ENCODE peak calls at places on chromosomes 3 and 15, in five cellular contexts. B is mucosa of descending colon, A is posterior cingulate gyrus, G is amygdala, R is endothelial cell. N is an unnamed sample.
A peak's percentile ranks its signal among the peaks of the same experiment; 100 is the strongest.

GRCh38 chr3:100120022-100120421 is 5.7 kb upstream of the FILIP1L start:
- DNase-seq in B (no peak), A (no peak), G (no peak), R (no peak), N (no peak)

GRCh38 chr3:58824285-58824684 is 157.7 kb upstream of the FAM3D start:
- DNase-seq in B (peak; percentile 94), A (peak; percentile 47), G (peak; percentile 17), R (peak; percentile 71), N (no peak)

GRCh38 chr15:70376929-70377691 is 279.4 kb upstream of the TLE3 start:
- DNase-seq in B (no peak), A (no peak), G (no peak), R (peak; percentile 61), N (no peak)

GRCh38 chr3:77326586-77326985 is 286.7 kb downstream of the ROBO2 start:
- DNase-seq in B (no peak), A (no peak), G (no peak), R (no peak), N (no peak)

GRCh38 chr3:52090131-52090548 is 33.8 kb upstream of the DUSP7 start:
- DNase-seq in B (no peak), A (no peak), G (no peak), R (no peak), N (no peak)

GRCh38 chr3:100982710-100983109 is 10.5 kb downstream of the ABI3BP start:
- DNase-seq in B (peak; percentile 14), A (no peak), G (peak; percentile 1), R (no peak), N (no peak)

GRCh38 chr3:191412764-191413163 is 48.2 kb upstream of the PYDC2 start:
- DNase-seq in B (no peak), A (no peak), G (no peak), R (peak; percentile 11), N (no peak)

GRCh38 chr15:85284497-85284896 is 95.9 kb upstream of the AKAP13 start:
- DNase-seq in B (no peak), A (no peak), G (no peak), R (no peak), N (peak; percentile 53)

GRCh38 chr3:190538288-190538687 is 24.4 kb downstream of the IL1RAP start:
- DNase-seq in B (no peak), A (no peak), G (no peak), R (no peak), N (no peak)

GRCh38 chr15:22974745-22975144 is 5.4 kb downstream of the CYFIP1 start:
- DNase-seq in B (no peak), A (no peak), G (no peak), R (no peak), N (no peak)

GRCh38 chr3:132984181-132984580 is 54.0 kb upstream of the TMEM108 start:
- DNase-seq in B (no peak), A (no peak), G (no peak), R (no peak), N (no peak)

GRCh38 chr15:31801152-31801551 is 229.2 kb upstream of the CHRNA7 start:
- DNase-seq in B (peak; percentile 4), A (peak; percentile 79), G (peak; percentile 31), R (no peak), N (no peak)

GRCh38 chr15:90099868-90100854 is 2.1 kb downstream of the IDH2 start:
- DNase-seq in B (peak; percentile 69), A (peak; percentile 54), G (peak; percentile 42), R (no peak), N (peak; percentile 92)

GRCh38 chr3:9934235-9934621 is 594 bp downstream of the CRELD1 start:
- DNase-seq in B (peak; percentile 33), A (no peak), G (no peak), R (no peak), N (no peak)

GRCh38 chr3:162150790-162151189 is 654.2 kb downstream of the OTOL1 start:
- DNase-seq in B (no peak), A (no peak), G (no peak), R (no peak), N (no peak)